ENCODE peak calls at places on chromosome 2, in ten cellular contexts. G is A549; H is GM12865; T is memory B cell; C is GF-D8; I is activated CD8-positive, alpha-beta memory T cell treated with anti-CD3 and anti-CD28 coated beads for 48 hours; M is stimulated activated CD4-positive, alpha-beta T cell treated with anti-CD3 and anti-CD28 coated beads, TNF-alpha, amount 100 ng/mL, for 48 hours; A is D341Med; E is germinal center; W is amygdala. P is an unnamed sample.

GRCh38 chr2:189581354-189582139 is 961 bp upstream of the SLC40A1 start:
- DNase-seq in H (no peak), T (no peak), C (no peak), A (peak), G (no peak), W (no peak), I (peak), M (no peak), E (peak), P (no peak)

GRCh38 chr2:53127061-53127650 is 640.4 kb upstream of the CHAC2 start:
- DNase-seq in C (no peak), H (no peak), E (no peak), M (no peak), T (no peak), G (no peak), I (no peak), W (no peak), A (no peak), P (no peak)

GRCh38 chr2:177262137-177262536 is 2.4 kb downstream of the NFE2L2 start:
- DNase-seq in W (no peak), A (no peak), E (no peak), T (no peak), M (no peak), C (no peak), I (no peak), H (no peak), G (no peak), P (no peak)

GRCh38 chr2:183967756-183968155 is 630.6 kb upstream of the ZNF804A start:
- DNase-seq in T (no peak), G (no peak), E (no peak), W (no peak), H (peak), C (no peak), M (no peak), I (no peak), A (no peak), P (no peak)

GRCh38 chr2:118881490-118882129 is 34.2 kb upstream of the EN1 start:
- DNase-seq in T (peak), G (peak), E (peak), W (no peak), A (peak), C (no peak), I (no peak), M (peak), H (peak), P (peak)

GRCh38 chr2:20215183-20216040 is 9.5 kb downstream of the SDC1 start:
- DNase-seq in M (no peak), T (no peak), A (no peak), E (no peak), I (no peak), H (no peak), G (no peak), C (no peak), W (no peak), P (no peak)

GRCh38 chr2:43034242-43034619 is 192.2 kb downstream of the ZFP36L2 start:
- DNase-seq in A (no peak), G (no peak), I (no peak), T (no peak), C (no peak), E (no peak), W (no peak), M (no peak), H (no peak), P (no peak)

GRCh38 chr2:113700186-113700841 is 56.1 kb downstream of the SLC35F5 start:
- DNase-seq in T (peak), M (no peak), E (peak), H (peak), I (no peak), A (peak), C (peak), G (peak), W (no peak), P (peak)

GRCh38 chr2:240319221-240319854 is 116.1 kb upstream of the GPC1 start:
- DNase-seq in T (no peak), I (no peak), W (no peak), H (no peak), C (no peak), A (no peak), M (no peak), G (no peak), E (no peak), P (peak)

GRCh38 chr2:86332654-86333053 is 4.8 kb downstream of the REEP1 start:
- DNase-seq in W (no peak), A (no peak), G (no peak), C (no peak), E (no peak), T (no peak), H (no peak), M (no peak), I (no peak), P (no peak)

GRCh38 chr2:170822292-170822884 is 5.7 kb downstream of the GAD1 start:
- DNase-seq in A (peak), M (no peak), W (no peak), T (no peak), C (no peak), H (no peak), G (peak), E (peak), I (no peak), P (no peak)

GRCh38 chr2:221097949-221098348 is 474.2 kb downstream of the EPHA4 start:
- DNase-seq in A (no peak), E (no peak), C (no peak), W (no peak), M (no peak), I (no peak), T (no peak), G (no peak), H (no peak), P (no peak)

GRCh38 chr2:64338910-64339500 is 115.0 kb upstream of the LGALSL start:
- DNase-seq in A (no peak), W (no peak), M (no peak), T (no peak), E (no peak), H (peak), G (no peak), C (no peak), I (no peak), P (peak)

GRCh38 chr2:200252661-200253067 is 53.8 kb upstream of the SPATS2L start:
- DNase-seq in C (no peak), G (no peak), W (no peak), H (no peak), E (no peak), A (no peak), M (no peak), T (no peak), I (no peak), P (peak)

GRCh38 chr2:181474227-181474626 is 17.0 kb downstream of the ITGA4 start:
- DNase-seq in C (no peak), A (no peak), E (no peak), T (no peak), I (no peak), W (no peak), H (no peak), M (no peak), G (no peak), P (no peak)

P was measured in RPMI7951.